ENCODE peak calls at places on chromosomes 6 and 20, in five cellular contexts. Y is RPMI8226; W is Kasumi-1; G is CD4-positive, CD25-positive, alpha-beta regulatory T cell; K is EL. O is an unnamed sample.

GRCh38 chr20:57769756-57770155 is 59.9 kb upstream of the PMEPA1 start:
- DNase-seq in Y (no peak), W (no peak), G (no peak), K (no peak), O (no peak)

GRCh38 chr6:154792761-154793160 is 59.5 kb downstream of the SCAF8 start:
- DNase-seq in Y (no peak), W (no peak), G (no peak), K (peak; percentile 43), O (no peak)

GRCh38 chr6:168822376-168822775 is 381.4 kb downstream of the SMOC2 start:
- DNase-seq in Y (no peak), W (no peak), G (no peak), K (no peak), O (no peak)

GRCh38 chr6:158081657-158081935 is 86.5 kb downstream of the SERAC1 start:
- DNase-seq in Y (no peak), W (no peak), G (no peak), K (no peak), O (no peak)

GRCh38 chr20:44395183-44395962 is 39.9 kb downstream of the HNF4A start:
- DNase-seq in Y (no peak), W (no peak), G (no peak), K (no peak), O (no peak)

GRCh38 chr20:40966103-40966502 is 62.5 kb upstream of the TOP1 start:
- DNase-seq in Y (no peak), W (peak; percentile 12), G (no peak), K (no peak), O (no peak)

GRCh38 chr20:59499863-59500262 is 104.5 kb upstream of the PHACTR3 start:
- DNase-seq in Y (no peak), W (no peak), G (no peak), K (no peak), O (no peak)

GRCh38 chr20:41149679-41150131 is 12.4 kb downstream of the PLCG1 start:
- DNase-seq in Y (no peak), W (no peak), G (no peak), K (peak; percentile 83), O (no peak)

GRCh38 chr6:10458287-10458686 is 43.4 kb upstream of the TFAP2A start:
- DNase-seq in Y (peak; percentile 27), W (no peak), G (no peak), K (no peak), O (no peak)

GRCh38 chr6:132813173-132813856 is 1.1 kb upstream of the RPS12 start:
- DNase-seq in Y (peak; percentile 66), W (peak; percentile 34), G (peak; percentile 72), K (peak; percentile 58), O (no peak)

GRCh38 chr20:12860619-12861247 is 148.0 kb upstream of the SPTLC3 start:
- DNase-seq in Y (no peak), W (no peak), G (no peak), K (no peak), O (no peak)

GRCh38 chr6:165616116-165616515 is 46.9 kb downstream of the PDE10A start:
- DNase-seq in Y (no peak), W (no peak), G (no peak), K (no peak), O (no peak)